ENCODE peak calls at places on chromosomes 7 and 10, in five cellular contexts. One of them, this sample, is unnamed.

GRCh38 chr10:28479366-28479765 is 53.6 kb upstream of the WAC start:
- DNase-seq in Peyer's patch: no peak
- DNase-seq in right lobe of liver: no peak
- DNase-seq in neuronal stem cell: no peak
- DNase-seq in heart left ventricle: no peak
- DNase-seq in this sample: no peak

GRCh38 chr10:75099952-75100763 is 11.3 kb upstream of the SAMD8 start:
- DNase-seq in neuronal stem cell: peak; percentile 82
- DNase-seq in right lobe of liver: peak; percentile 86
- DNase-seq in heart left ventricle: peak; percentile 80
- DNase-seq in Peyer's patch: peak; percentile 86
- DNase-seq in this sample: peak; percentile 26

GRCh38 chr10:58003945-58004344 is 263.7 kb downstream of the IPMK start:
- DNase-seq in Peyer's patch: no peak
- DNase-seq in right lobe of liver: no peak
- DNase-seq in heart left ventricle: no peak
- DNase-seq in neuronal stem cell: no peak
- DNase-seq in this sample: no peak

GRCh38 chr7:39413866-39414668 is 152.1 kb upstream of the YAE1 start:
- DNase-seq in right lobe of liver: no peak
- DNase-seq in Peyer's patch: peak; percentile 55
- DNase-seq in neuronal stem cell: peak; percentile 69
- DNase-seq in heart left ventricle: peak; percentile 18
- DNase-seq in this sample: peak; percentile 9

GRCh38 chr10:11236234-11236633 is 218.6 kb downstream of the CELF2 start:
- DNase-seq in neuronal stem cell: no peak
- DNase-seq in Peyer's patch: no peak
- DNase-seq in heart left ventricle: no peak
- DNase-seq in right lobe of liver: no peak
- DNase-seq in this sample: no peak

GRCh38 chr10:18400201-18400910 is 251.0 kb downstream of the NSUN6 start:
- DNase-seq in neuronal stem cell: no peak
- DNase-seq in Peyer's patch: peak; percentile 79
- DNase-seq in right lobe of liver: peak; percentile 64
- DNase-seq in heart left ventricle: no peak
- DNase-seq in this sample: no peak

GRCh38 chr7:24731313-24731712 is 26.0 kb downstream of the GSDME start:
- DNase-seq in right lobe of liver: no peak
- DNase-seq in Peyer's patch: no peak
- DNase-seq in neuronal stem cell: no peak
- DNase-seq in heart left ventricle: no peak
- DNase-seq in this sample: no peak

GRCh38 chr7:140190588-140190987 is 13.8 kb upstream of the KDM7A start:
- DNase-seq in neuronal stem cell: no peak
- DNase-seq in Peyer's patch: no peak
- DNase-seq in right lobe of liver: no peak
- DNase-seq in heart left ventricle: no peak
- DNase-seq in this sample: no peak

GRCh38 chr7:14020339-14020900 is 31.0 kb upstream of the ETV1 start:
- DNase-seq in Peyer's patch: no peak
- DNase-seq in neuronal stem cell: no peak
- DNase-seq in heart left ventricle: no peak
- DNase-seq in right lobe of liver: no peak
- DNase-seq in this sample: no peak

GRCh38 chr10:132422931-132423813 is 26.2 kb downstream of the PWWP2B start:
- DNase-seq in neuronal stem cell: no peak
- DNase-seq in right lobe of liver: no peak
- DNase-seq in heart left ventricle: no peak
- DNase-seq in Peyer's patch: no peak
- DNase-seq in this sample: no peak

GRCh38 chr10:85547460-85548023 is 819.1 kb downstream of the GRID1 start:
- DNase-seq in Peyer's patch: no peak
- DNase-seq in heart left ventricle: no peak
- DNase-seq in neuronal stem cell: no peak
- DNase-seq in right lobe of liver: no peak
- DNase-seq in this sample: no peak

GRCh38 chr7:12025246-12025645 is 185.8 kb upstream of the TMEM106B start:
- DNase-seq in neuronal stem cell: no peak
- DNase-seq in right lobe of liver: no peak
- DNase-seq in Peyer's patch: no peak
- DNase-seq in heart left ventricle: no peak
- DNase-seq in this sample: peak; percentile 23

GRCh38 chr10:34526186-34526585 is 288.9 kb downstream of the PARD3 start:
- DNase-seq in neuronal stem cell: no peak
- DNase-seq in Peyer's patch: no peak
- DNase-seq in heart left ventricle: no peak
- DNase-seq in right lobe of liver: no peak
- DNase-seq in this sample: peak; percentile 79

GRCh38 chr10:24556746-24557742 is 166.6 kb downstream of the ARHGAP21 start:
- DNase-seq in heart left ventricle: no peak
- DNase-seq in right lobe of liver: no peak
- DNase-seq in neuronal stem cell: peak; percentile 36
- DNase-seq in Peyer's patch: no peak
- DNase-seq in this sample: no peak

GRCh38 chr7:43880596-43880995 is 11.3 kb upstream of the MRPS24 start:
- DNase-seq in right lobe of liver: no peak
- DNase-seq in neuronal stem cell: no peak
- DNase-seq in Peyer's patch: no peak
- DNase-seq in heart left ventricle: no peak
- DNase-seq in this sample: no peak

GRCh38 chr10:45059632-45060031 is 58.9 kb downstream of the ZNF22 start:
- DNase-seq in Peyer's patch: no peak
- DNase-seq in neuronal stem cell: no peak
- DNase-seq in right lobe of liver: no peak
- DNase-seq in heart left ventricle: no peak
- DNase-seq in this sample: no peak

GRCh38 chr7:105222953-105223352 is 165.8 kb downstream of the SRPK2 start:
- DNase-seq in Peyer's patch: no peak
- DNase-seq in heart left ventricle: no peak
- DNase-seq in right lobe of liver: no peak
- DNase-seq in neuronal stem cell: no peak
- DNase-seq in this sample: no peak

GRCh38 chr7:138980575-138981285 is 459 bp downstream of the KIAA1549 start:
- DNase-seq in right lobe of liver: no peak
- DNase-seq in heart left ventricle: no peak
- DNase-seq in Peyer's patch: no peak
- DNase-seq in neuronal stem cell: no peak
- DNase-seq in this sample: no peak

GRCh38 chr10:69757553-69758309 is 44.0 kb upstream of the COL13A1 start:
- DNase-seq in right lobe of liver: no peak
- DNase-seq in neuronal stem cell: no peak
- DNase-seq in Peyer's patch: no peak
- DNase-seq in heart left ventricle: peak; percentile 36
- DNase-seq in this sample: no peak

GRCh38 chr10:60257767-60258428 is 131.8 kb downstream of the ANK3 start:
- DNase-seq in Peyer's patch: no peak
- DNase-seq in right lobe of liver: no peak
- DNase-seq in heart left ventricle: no peak
- DNase-seq in neuronal stem cell: no peak
- DNase-seq in this sample: no peak
- H3K4me1 ChIP-seq in Peyer's patch: no peaks in the 10 kb centered on the region
- H3K4me1 ChIP-seq in right lobe of liver: no peaks in the 10 kb centered on the region
- H3K4me1 ChIP-seq in heart left ventricle: peaks cover 8% of the 10 kb centered on the region
- H3K4me1 ChIP-seq in neuronal stem cell: peaks cover 8% of the 10 kb centered on the region
- H3K4me1 ChIP-seq in this sample: no peaks in the 10 kb centered on the region

DNA sequence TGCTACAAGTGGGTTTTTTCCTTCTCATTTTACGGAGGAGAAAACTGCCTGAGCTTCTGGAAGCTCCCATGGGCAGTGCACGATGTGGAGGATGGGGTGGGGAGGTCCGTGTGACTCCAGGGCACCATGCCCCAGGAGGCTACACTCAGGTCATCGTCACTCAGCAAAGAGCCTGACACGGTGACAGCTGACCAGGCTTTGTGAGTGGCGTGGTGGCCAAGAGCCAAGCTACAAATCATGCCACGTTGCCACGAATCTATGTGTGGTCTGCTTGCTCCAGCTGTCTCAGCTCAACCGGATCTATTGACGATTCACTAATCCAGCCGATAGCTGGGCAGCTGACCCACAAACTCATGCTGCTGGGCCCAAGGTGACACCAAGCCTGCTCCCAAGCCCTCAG is 27.6 kb upstream of the C10orf71 start:
- DNase-seq in neuronal stem cell: no peak
- DNase-seq in right lobe of liver: no peak
- DNase-seq in heart left ventricle: no peak
- DNase-seq in Peyer's patch: no peak
- DNase-seq in this sample: no peak
- H3K27ac ChIP-seq in neuronal stem cell: no peak overlapping the region
- H3K27ac ChIP-seq in right lobe of liver: no peak overlapping the region
- H3K27ac ChIP-seq in heart left ventricle: no peak overlapping the region
- H3K27ac ChIP-seq in Peyer's patch: no peak overlapping the region
- H3K27ac ChIP-seq in this sample: no peak overlapping the region

GRCh38 chr10:118472415-118472814 is 123.0 kb downstream of the PRLHR start:
- DNase-seq in heart left ventricle: no peak
- DNase-seq in neuronal stem cell: no peak
- DNase-seq in right lobe of liver: no peak
- DNase-seq in Peyer's patch: no peak
- DNase-seq in this sample: peak; percentile 64

GRCh38 chr10:118467200-118467599 is 125.1 kb upstream of the FAM204A start:
- DNase-seq in neuronal stem cell: no peak
- DNase-seq in Peyer's patch: no peak
- DNase-seq in heart left ventricle: no peak
- DNase-seq in right lobe of liver: no peak
- DNase-seq in this sample: no peak

GRCh38 chr10:118471863-118472262 is 123.6 kb downstream of the PRLHR start:
- DNase-seq in right lobe of liver: no peak
- DNase-seq in heart left ventricle: no peak
- DNase-seq in neuronal stem cell: no peak
- DNase-seq in Peyer's patch: no peak
- DNase-seq in this sample: peak; percentile 99

GRCh38 chr10:118472961-118473675 is 122.3 kb downstream of the PRLHR start:
- DNase-seq in neuronal stem cell: no peak
- DNase-seq in Peyer's patch: no peak
- DNase-seq in right lobe of liver: no peak
- DNase-seq in heart left ventricle: no peak
- DNase-seq in this sample: no peak

GRCh38 chr10:118470470-118470869 is 125.0 kb downstream of the PRLHR start:
- DNase-seq in heart left ventricle: no peak
- DNase-seq in Peyer's patch: no peak
- DNase-seq in neuronal stem cell: no peak
- DNase-seq in right lobe of liver: no peak
- DNase-seq in this sample: peak; percentile 58
- H3K27me3 ChIP-seq in heart left ventricle: no peaks in the 10 kb centered on the region
- H3K27me3 ChIP-seq in Peyer's patch: no peaks in the 10 kb centered on the region
- H3K27me3 ChIP-seq in neuronal stem cell: no peaks in the 10 kb centered on the region
- H3K27me3 ChIP-seq in right lobe of liver: no peaks in the 10 kb centered on the region
- H3K27me3 ChIP-seq in this sample: no peaks in the 10 kb centered on the region

GRCh38 chr10:78041170-78042057 is 7.8 kb downstream of the RPS24 start:
- DNase-seq in right lobe of liver: no peak
- DNase-seq in heart left ventricle: no peak
- DNase-seq in neuronal stem cell: no peak
- DNase-seq in Peyer's patch: no peak
- DNase-seq in this sample: no peak
- H3K4me1 ChIP-seq in right lobe of liver: no peaks in the 10 kb centered on the region
- H3K4me1 ChIP-seq in heart left ventricle: peaks cover 6% of the 10 kb centered on the region
- H3K4me1 ChIP-seq in neuronal stem cell: no peaks in the 10 kb centered on the region
- H3K4me1 ChIP-seq in Peyer's patch: peaks cover 5% of the 10 kb centered on the region
- H3K4me1 ChIP-seq in this sample: peaks cover 7% of the 10 kb centered on the region

GRCh38 chr7:50685445-50686070 is 97.1 kb downstream of the GRB10 start:
- DNase-seq in right lobe of liver: no peak
- DNase-seq in neuronal stem cell: no peak
- DNase-seq in Peyer's patch: no peak
- DNase-seq in heart left ventricle: no peak
- DNase-seq in this sample: no peak
- H3K27ac ChIP-seq in right lobe of liver: peak overlapping the region; percentile 86
- H3K27ac ChIP-seq in neuronal stem cell: no peak overlapping the region
- H3K27ac ChIP-seq in Peyer's patch: peak overlapping the region; percentile 69
- H3K27ac ChIP-seq in heart left ventricle: peak overlapping the region; percentile 36
- H3K27ac ChIP-seq in this sample: no peak overlapping the region

GRCh38 chr7:481219-481930 is 38.3 kb downstream of the PDGFA start:
- DNase-seq in right lobe of liver: no peak
- DNase-seq in Peyer's patch: no peak
- DNase-seq in heart left ventricle: no peak
- DNase-seq in neuronal stem cell: no peak
- DNase-seq in this sample: no peak

GRCh38 chr7:483656-484364 is 35.8 kb downstream of the PDGFA start:
- DNase-seq in Peyer's patch: no peak
- DNase-seq in heart left ventricle: no peak
- DNase-seq in neuronal stem cell: no peak
- DNase-seq in right lobe of liver: peak; percentile 27
- DNase-seq in this sample: no peak

GRCh38 chr7:484365-485101 is 35.1 kb downstream of the PDGFA start:
- DNase-seq in heart left ventricle: no peak
- DNase-seq in right lobe of liver: peak; percentile 43
- DNase-seq in neuronal stem cell: no peak
- DNase-seq in Peyer's patch: no peak
- DNase-seq in this sample: no peak

GRCh38 chr7:480531-481218 is 39.0 kb downstream of the PDGFA start:
- DNase-seq in heart left ventricle: no peak
- DNase-seq in Peyer's patch: peak; percentile 37
- DNase-seq in neuronal stem cell: no peak
- DNase-seq in right lobe of liver: peak; percentile 53
- DNase-seq in this sample: no peak

GRCh38 chr7:482521-483083 is 37.0 kb downstream of the PDGFA start:
- DNase-seq in neuronal stem cell: no peak
- DNase-seq in right lobe of liver: no peak
- DNase-seq in Peyer's patch: no peak
- DNase-seq in heart left ventricle: no peak
- DNase-seq in this sample: no peak
- H3K27me3 ChIP-seq in neuronal stem cell: no peaks in the 10 kb centered on the region
- H3K27me3 ChIP-seq in right lobe of liver: no peaks in the 10 kb centered on the region
- H3K27me3 ChIP-seq in Peyer's patch: no peaks in the 10 kb centered on the region
- H3K27me3 ChIP-seq in heart left ventricle: no peaks in the 10 kb centered on the region
- H3K27me3 ChIP-seq in this sample: peaks cover 9% of the 10 kb centered on the region

This sample was measured in foreskin keratinocyte.